ENCODE peak calls at places on chromosomes 13 and 19, in eight cellular contexts. T is stromal cell of bone marrow; S is GM10248; K is head of caudate nucleus; I is SHP77; E is GM03348; J is neuronal stem cell; L is activated CD8-positive, alpha-beta T cell treated with anti-CD3 and anti-CD28 coated beads, Interleukin-2, amount 10 ng/mL, durations not matched to agents 7 days and 5 days. N is an unnamed sample.

GRCh38 chr13:74077375-74077774 is 56.8 kb downstream of the KLF12 start:
- DNase-seq in T (no peak), S (no peak), K (no peak), I (no peak), E (no peak), J (no peak), L (no peak), N (no peak)

GRCh38 chr19:48487944-48488343 is 18.8 kb downstream of the CYTH2 start:
- DNase-seq in T (no peak), S (no peak), K (no peak), I (no peak), E (peak), J (no peak), L (no peak), N (no peak)

GRCh38 chr13:106690779-106691178 is 122.8 kb upstream of the ARGLU1 start:
- DNase-seq in T (no peak), S (no peak), K (no peak), I (no peak), E (no peak), J (no peak), L (no peak), N (no peak)

GRCh38 chr13:112959701-112960542 is 9.1 kb upstream of the MCF2L start:
- DNase-seq in T (no peak), S (no peak), K (no peak), I (peak), E (no peak), J (no peak), L (no peak), N (no peak)

GRCh38 chr13:50127017-50127725 is 111.9 kb downstream of the KCNRG start:
- DNase-seq in T (no peak), S (no peak), K (no peak), I (no peak), E (no peak), J (peak), L (peak), N (peak)

GRCh38 chr19:32208060-32208459 is 137.3 kb upstream of the ZNF507 start:
- DNase-seq in T (no peak), S (no peak), K (no peak), I (no peak), E (no peak), J (no peak), L (no peak), N (no peak)

GRCh38 chr13:28313579-28313978 is 175.2 kb downstream of the PAN3 start:
- DNase-seq in T (no peak), S (peak), K (no peak), I (no peak), E (peak), J (no peak), L (peak), N (peak)

GRCh38 chr13:51998723-51999471 is 12.4 kb downstream of the ATP7B start:
- DNase-seq in T (no peak), S (no peak), K (no peak), I (no peak), E (no peak), J (no peak), L (no peak), N (no peak)

GRCh38 chr19:4425531-4425930 is 23.1 kb downstream of the CHAF1A start:
- DNase-seq in T (peak), S (no peak), K (no peak), I (no peak), E (peak), J (no peak), L (no peak), N (no peak)

GRCh38 chr13:67935655-67936054 is 705.5 kb upstream of the PCDH9 start:
- DNase-seq in T (no peak), S (no peak), K (no peak), I (no peak), E (no peak), J (no peak), L (no peak), N (no peak)

GRCh38 chr13:21006141-21007005 is 55.0 kb downstream of the LATS2 start:
- DNase-seq in T (no peak), S (no peak), K (no peak), I (no peak), E (no peak), J (no peak), L (no peak), N (no peak)